ENCODE peak calls at places on chromosomes 3 and 15, in ten cellular contexts. M, V, Y, S, J, E, Q, O, L and X are unnamed samples.

GRCh38 chr3:46353639-46354410 is at the start of gene CCR2:
- DNase-seq in O (no peak), L (peak; percentile 33), J (no peak), S (no peak), M (peak; percentile 18), Y (peak; percentile 91), E (peak; percentile 20), Q (no peak), V (no peak), X (no peak)

GRCh38 chr3:114478806-114479205 is 185.0 kb downstream of the TIGIT start:
- DNase-seq in L (no peak), O (no peak), Y (no peak), M (no peak), J (no peak), E (no peak), V (no peak), S (no peak), Q (no peak), X (no peak)

GRCh38 chr3:98817546-98817945 is 54.4 kb downstream of the ST3GAL6 start:
- DNase-seq in E (peak; percentile 66), O (no peak), L (peak; percentile 54), J (no peak), S (peak; percentile 76), M (peak; percentile 73), Q (peak; percentile 21), V (peak; percentile 32), Y (peak; percentile 53), X (no peak)

GRCh38 chr3:171829841-171830559 is 13.1 kb upstream of the TMEM212 start:
- DNase-seq in V (no peak), S (peak; percentile 86), Y (peak; percentile 17), M (peak; percentile 85), L (peak; percentile 36), O (no peak), J (no peak), E (peak; percentile 88), Q (peak; percentile 57), X (peak; percentile 80)

GRCh38 chr3:10249833-10250232 is 1.6 kb downstream of the TATDN2 start:
- DNase-seq in E (no peak), V (no peak), S (no peak), M (no peak), Q (peak; percentile 41), J (no peak), O (no peak), L (peak; percentile 7), Y (no peak), X (no peak)

GRCh38 chr3:126124148-126124868 is 40.4 kb upstream of the SLC41A3 start:
- DNase-seq in M (no peak), J (no peak), Y (no peak), L (no peak), E (no peak), V (no peak), O (peak; percentile 19), S (peak; percentile 69), Q (no peak), X (no peak)

GRCh38 chr15:43488790-43489585 is 4.0 kb downstream of the TP53BP1 start:
- DNase-seq in Y (peak; percentile 20), Q (no peak), E (no peak), J (no peak), O (no peak), V (no peak), S (no peak), M (no peak), L (no peak), X (no peak)

GRCh38 chr3:170714562-170715535 is 129.0 kb upstream of the SLC7A14 start:
- DNase-seq in O (no peak), Q (no peak), E (peak; percentile 88), S (no peak), M (no peak), Y (no peak), V (no peak), L (no peak), J (no peak), X (no peak)

GRCh38 chr3:57120040-57120802 is 44.9 kb downstream of the IL17RD start:
- DNase-seq in J (no peak), V (no peak), O (no peak), S (no peak), Y (no peak), M (no peak), L (no peak), Q (no peak), E (no peak), X (no peak)